ENCODE peak calls at places on chromosomes 5 and 9, in ten cellular contexts. F is tibial artery; P is RKO; E is activated CD8-positive, alpha-beta memory T cell treated with anti-CD3 and anti-CD28 coated beads for 1 hour; J is hypothalamus; Q is activated T-helper 1 cell treated with anti-CD3 and anti-CD28 coated beads, Interleukin-2, amount 50 U/mL, for 16 hours; M is fibroblast of mammary gland; U is AG09319; V is brain microvascular endothelial cell; L is NCI-H774. O is an unnamed sample.

GRCh38 chr5:68817696-68818695 is 275.8 kb upstream of the SLC30A5 start:
- DNase-seq in P (no peak), J (peak; percentile 11), V (no peak), L (no peak), E (no peak), F (no peak), Q (no peak), U (no peak), M (peak; percentile 21), O (no peak)

GRCh38 chr5:59575648-59576290 is 317.8 kb downstream of the PDE4D start:
- DNase-seq in Q (no peak), U (no peak), P (no peak), E (no peak), J (no peak), M (no peak), V (no peak), F (no peak), L (no peak), O (no peak)

GRCh38 chr5:106873558-106873957 is 797.2 kb downstream of the EFNA5 start:
- DNase-seq in J (no peak), Q (no peak), F (no peak), L (no peak), U (no peak), E (no peak), P (no peak), M (no peak), V (no peak), O (no peak)

GRCh38 chr5:41641621-41642020 is 131.2 kb upstream of the PLCXD3 start:
- DNase-seq in J (no peak), V (no peak), F (no peak), Q (no peak), L (no peak), E (no peak), U (no peak), P (peak; percentile 19), M (peak; percentile 34), O (no peak)

GRCh38 chr5:78627175-78627574 is 21.4 kb downstream of the LHFPL2 start:
- DNase-seq in F (no peak), E (no peak), V (no peak), M (peak; percentile 51), U (no peak), L (no peak), J (no peak), Q (no peak), P (no peak), O (no peak)

GRCh38 chr5:132093310-132093709 is 19.7 kb downstream of the CSF2 start:
- DNase-seq in M (no peak), U (no peak), L (no peak), Q (no peak), E (no peak), J (no peak), V (no peak), F (peak; percentile 28), P (no peak), O (no peak)

GRCh38 chr9:84978761-84979160 is 309.2 kb downstream of the NTRK2 start:
- DNase-seq in Q (no peak), F (no peak), V (no peak), P (no peak), L (no peak), M (no peak), E (no peak), J (no peak), U (no peak), O (no peak)

GRCh38 chr9:70448904-70449303 is 34.4 kb upstream of the KLF9 start:
- DNase-seq in M (no peak), E (no peak), U (no peak), V (no peak), F (no peak), P (no peak), Q (no peak), J (no peak), L (no peak), O (no peak)

GRCh38 chr5:116864838-116865190 is 290.2 kb upstream of the SEMA6A start:
- DNase-seq in F (no peak), L (no peak), P (no peak), J (no peak), U (no peak), Q (no peak), E (no peak), V (no peak), M (no peak), O (no peak)

GRCh38 chr5:177478711-177479646 is 5.5 kb upstream of the DBN1 start:
- DNase-seq in J (no peak), U (no peak), L (no peak), F (peak; percentile 94), E (no peak), M (peak; percentile 65), Q (no peak), P (peak; percentile 46), V (peak; percentile 15), O (no peak)

GRCh38 chr9:126459965-126460843 is 133.6 kb downstream of the MVB12B start:
- DNase-seq in J (no peak), E (no peak), Q (no peak), P (no peak), U (no peak), F (peak; percentile 29), L (no peak), M (no peak), V (no peak), O (no peak)